ENCODE peak calls at places on chromosomes 1 and 21, in nine cellular contexts. U is hepatocyte, J is fibroblast of pulmonary artery, K is mesothelial cell of epicardium, Y is astrocyte of the spinal cord, X is astrocyte, R is fibroblast of lung, H is RWPE1, N is HFFc6. O is an unnamed sample.

GRCh38 chr1:180198611-180199010 is 31.5 kb upstream of the LHX4 start:
- DNase-seq in Y (no peak), K (no peak), R (no peak), X (no peak), U (no peak), H (no peak), J (no peak), N (no peak), O (no peak)

GRCh38 chr1:224884428-224884827 is 45.0 kb upstream of the DNAH14 start:
- DNase-seq in X (peak; percentile 49), R (peak; percentile 61), U (peak; percentile 69), J (peak; percentile 28), Y (no peak), K (no peak), N (no peak), H (no peak), O (no peak)

GRCh38 chr1:118504231-118504644 is 319.2 kb upstream of the SPAG17 start:
- DNase-seq in X (no peak), K (no peak), U (no peak), J (no peak), Y (no peak), N (no peak), H (no peak), R (no peak), O (no peak)

GRCh38 chr1:233777571-233777970 is 126.9 kb upstream of the SLC35F3 start:
- DNase-seq in J (no peak), U (no peak), R (no peak), X (no peak), N (no peak), K (no peak), Y (no peak), H (no peak), O (no peak)

GRCh38 chr1:17045140-17045539 is 8.7 kb downstream of the SDHB start:
- DNase-seq in U (no peak), J (no peak), H (no peak), N (no peak), R (no peak), K (no peak), Y (no peak), X (no peak), O (no peak)

GRCh38 chr1:3114846-3115245 is 45.8 kb downstream of the PRDM16 start:
- DNase-seq in U (no peak), X (no peak), J (no peak), N (no peak), K (no peak), R (no peak), H (no peak), Y (no peak), O (peak; percentile 43)

GRCh38 chr1:6544831-6545230 is 9.5 kb downstream of the NOL9 start:
- DNase-seq in N (no peak), H (peak; percentile 58), U (no peak), K (no peak), J (peak; percentile 51), Y (peak; percentile 82), X (peak; percentile 84), R (peak; percentile 88), O (no peak)

GRCh38 chr1:16378443-16378842 is 11.4 kb downstream of the SZRD1 start:
- DNase-seq in J (no peak), H (no peak), Y (no peak), R (no peak), X (no peak), K (no peak), U (no peak), N (no peak), O (no peak)

GRCh38 chr1:178341218-178341956 is 155.4 kb downstream of the CLEC20A start:
- DNase-seq in X (peak; percentile 91), R (peak; percentile 94), K (peak; percentile 31), Y (peak; percentile 65), U (peak; percentile 77), H (peak; percentile 86), J (peak; percentile 93), N (peak; percentile 67), O (peak; percentile 46)

GRCh38 chr1:238061967-238062613 is 171.4 kb upstream of the ZP4 start:
- DNase-seq in Y (peak; percentile 75), R (peak; percentile 86), J (no peak), U (no peak), X (peak; percentile 81), H (peak; percentile 62), K (no peak), N (peak; percentile 48), O (no peak)

GRCh38 chr1:153572569-153573015 is 6.9 kb upstream of the S100A2 start:
- DNase-seq in H (peak; percentile 70), U (peak; percentile 83), Y (peak; percentile 85), K (no peak), X (peak; percentile 71), N (peak; percentile 85), J (peak; percentile 84), R (peak; percentile 78), O (no peak)

GRCh38 chr1:150613061-150613920 is 16.1 kb downstream of the ENSA start:
- DNase-seq in U (peak; percentile 54), J (peak; percentile 98), Y (peak; percentile 94), R (peak; percentile 93), K (no peak), X (peak; percentile 94), N (peak; percentile 78), H (peak; percentile 71), O (no peak)

GRCh38 chr1:12275370-12275769 is 45.5 kb downstream of the VPS13D start:
- DNase-seq in H (peak; percentile 21), N (no peak), R (no peak), J (peak; percentile 41), Y (peak; percentile 29), K (no peak), U (peak; percentile 39), X (no peak), O (peak; percentile 21)

GRCh38 chr21:32007461-32007860 is 134.6 kb downstream of the HUNK start:
- DNase-seq in Y (peak; percentile 15), N (no peak), K (no peak), U (no peak), R (peak; percentile 58), J (no peak), H (no peak), X (peak; percentile 37), O (no peak)

GRCh38 chr1:154864189-154864985 is 5.7 kb downstream of the KCNN3 start:
- DNase-seq in J (no peak), N (no peak), X (no peak), R (no peak), Y (no peak), H (no peak), U (no peak), K (no peak), O (no peak)

GRCh38 chr1:169003864-169004516 is 102.5 kb upstream of the ATP1B1 start:
- DNase-seq in J (peak; percentile 24), Y (no peak), X (peak; percentile 1), N (peak; percentile 23), K (no peak), U (peak; percentile 32), H (no peak), R (peak; percentile 4), O (no peak)

GRCh38 chr1:111444031-111444430 is 5.0 kb downstream of the WDR77 start:
- DNase-seq in U (no peak), K (no peak), R (no peak), Y (no peak), J (no peak), X (no peak), H (no peak), N (no peak), O (no peak)

GRCh38 chr1:178870944-178871343 is at the start of gene ANGPTL1:
- DNase-seq in U (peak; percentile 16), J (peak; percentile 34), Y (peak; percentile 74), H (no peak), X (peak; percentile 58), K (no peak), N (no peak), R (peak; percentile 68), O (no peak)

GRCh38 chr1:228879164-228879563 is 143.9 kb downstream of the RHOU start:
- DNase-seq in N (no peak), R (no peak), X (no peak), H (no peak), Y (no peak), K (no peak), J (no peak), U (no peak), O (no peak)

GRCh38 chr1:21261551-21262281 is 28.5 kb downstream of the ECE1 start:
- DNase-seq in X (peak; percentile 91), K (no peak), R (peak; percentile 93), J (peak; percentile 97), N (peak; percentile 96), U (peak; percentile 83), H (peak; percentile 80), Y (peak; percentile 96), O (no peak)

GRCh38 chr1:192140382-192140781 is 17.9 kb upstream of the RGS18 start:
- DNase-seq in N (no peak), X (no peak), U (no peak), K (no peak), H (no peak), R (no peak), J (no peak), Y (no peak), O (no peak)

GRCh38 chr1:35790670-35791069 is 17.1 kb upstream of the AGO4 start:
- DNase-seq in H (no peak), K (no peak), U (no peak), J (no peak), R (no peak), N (no peak), Y (no peak), X (no peak), O (no peak)

GRCh38 chr1:1302006-1302430 is 5.7 kb downstream of the ACAP3 start:
- DNase-seq in N (no peak), J (no peak), U (no peak), H (no peak), Y (no peak), R (no peak), K (no peak), X (no peak), O (no peak)
- TF ChIP-seq CTCF in N (peak; percentile 77), J (peak; percentile 47), U (peak; percentile 29), H (peak; percentile 34), Y (peak; percentile 60), R (peak; percentile 46), K (peak; percentile 44), X (no peak), O (peak; percentile 56)

DNA sequence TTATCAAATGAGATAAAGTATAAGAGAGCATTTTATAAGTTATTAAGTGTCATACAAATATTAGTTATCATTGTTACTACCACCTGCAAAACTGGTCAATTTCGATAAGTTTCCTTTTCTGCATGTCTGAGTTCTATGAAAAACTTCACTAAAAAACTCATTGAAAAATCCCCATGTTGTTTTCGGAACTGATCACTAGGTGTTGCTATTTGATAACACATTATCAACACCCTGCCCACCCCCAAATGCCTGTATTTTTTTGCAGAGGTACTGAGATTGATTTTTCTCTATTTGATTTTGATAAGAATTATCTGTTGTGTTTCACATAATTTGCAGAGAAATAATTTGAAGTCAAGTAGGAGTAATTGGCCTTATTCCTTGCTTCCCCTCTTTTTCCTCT is 22.1 kb upstream of the DISP1 start:
- DNase-seq in H (peak; percentile 59), R (peak; percentile 19), X (no peak), U (peak; percentile 42), J (peak; percentile 57), N (peak; percentile 28), K (no peak), Y (peak; percentile 29), O (no peak)
- TF ChIP-seq CTCF in H (peak; percentile 51), R (peak; percentile 56), X (peak; percentile 58), U (peak; percentile 72), J (peak; percentile 48), N (peak; percentile 80), K (peak; percentile 45), Y (peak; percentile 41), O (peak; percentile 68)

GRCh38 chr1:203625623-203626189 is 926 bp upstream of the ATP2B4 start:
- DNase-seq in N (no peak), Y (peak; percentile 56), K (no peak), U (peak; percentile 68), R (peak; percentile 39), H (peak; percentile 90), X (no peak), J (peak; percentile 59), O (no peak)
- TF ChIP-seq CTCF in N (peak; percentile 55), Y (peak; percentile 45), K (no peak), U (peak; percentile 41), R (no peak), H (no peak), X (peak; percentile 9), J (peak; percentile 4), O (no peak)

GRCh38 chr1:156704930-156705320 is 458 bp downstream of the CRABP2 start:
- DNase-seq in Y (peak; percentile 71), H (peak; percentile 79), U (peak; percentile 84), J (peak; percentile 58), X (peak; percentile 56), K (no peak), N (peak; percentile 68), R (peak; percentile 72), O (no peak)
- TF ChIP-seq CTCF in Y (no peak), H (no peak), U (no peak), J (no peak), X (no peak), K (no peak), N (no peak), R (no peak), O (no peak)